ENCODE peak calls at places on chromosomes 13 and 19, in six cellular contexts. C, O, V, T, S and L are unnamed samples.

GRCh38 chr13:20492641-20493040 is 33.0 kb downstream of the CRYL1 start:
- DNase-seq in O (no peak), S (no peak), T (no peak), V (no peak), C (no peak), L (no peak)

GRCh38 chr13:18948664-18949488 is 232.7 kb downstream of the TUBA3C start:
- DNase-seq in T (no peak), S (no peak), O (peak), V (no peak), C (no peak), L (no peak)

GRCh38 chr13:107842562-107843180 is 372.7 kb downstream of the LIG4 start:
- DNase-seq in O (no peak), S (no peak), T (no peak), C (no peak), V (no peak), L (no peak)

GRCh38 chr19:6064016-6064702 is 46.1 kb downstream of the RFX2 start:
- DNase-seq in T (no peak), C (no peak), S (no peak), V (no peak), O (no peak), L (peak)

GRCh38 chr19:27758626-27759505 is 1454.1 kb downstream of the UQCRFS1 start:
- DNase-seq in O (no peak), C (no peak), V (no peak), T (no peak), S (no peak), L (no peak)

GRCh38 chr13:61142506-61142905 is 273.1 kb downstream of the PCDH20 start:
- DNase-seq in S (no peak), C (no peak), O (no peak), V (no peak), T (no peak), L (no peak)

GRCh38 chr19:55117063-55117635 is 288 bp downstream of the PPP1R12C start:
- DNase-seq in T (peak), C (peak), S (no peak), V (no peak), O (peak), L (peak)

GRCh38 chr19:16281743-16282142 is 42.9 kb upstream of the KLF2 start:
- DNase-seq in V (no peak), C (no peak), O (no peak), T (no peak), S (no peak), L (no peak)

GRCh38 chr19:27754700-27755099 is 1458.3 kb downstream of the UQCRFS1 start:
- DNase-seq in O (no peak), S (no peak), C (no peak), V (no peak), T (no peak), L (no peak)

GRCh38 chr19:11964858-11965645 is at the start of gene ZNF763:
- DNase-seq in S (peak), T (peak), O (peak), C (peak), V (peak), L (peak)

GRCh38 chr13:37475151-37475550 is 123.4 kb downstream of the POSTN start:
- DNase-seq in V (no peak), S (no peak), T (no peak), C (no peak), O (no peak), L (no peak)

GRCh38 chr19:10259162-10259905 is 7.3 kb downstream of the MRPL4 start:
- DNase-seq in V (peak), C (peak), T (peak), S (no peak), O (peak), L (peak)

GRCh38 chr19:29620931-29621351 is 14.9 kb downstream of the POP4 start:
- DNase-seq in S (no peak), T (no peak), C (no peak), V (no peak), O (peak), L (no peak)

GRCh38 chr13:44972956-44973581 is 16.2 kb downstream of the NUFIP1 start:
- DNase-seq in O (no peak), S (no peak), V (no peak), T (no peak), C (no peak), L (no peak)

DNA sequence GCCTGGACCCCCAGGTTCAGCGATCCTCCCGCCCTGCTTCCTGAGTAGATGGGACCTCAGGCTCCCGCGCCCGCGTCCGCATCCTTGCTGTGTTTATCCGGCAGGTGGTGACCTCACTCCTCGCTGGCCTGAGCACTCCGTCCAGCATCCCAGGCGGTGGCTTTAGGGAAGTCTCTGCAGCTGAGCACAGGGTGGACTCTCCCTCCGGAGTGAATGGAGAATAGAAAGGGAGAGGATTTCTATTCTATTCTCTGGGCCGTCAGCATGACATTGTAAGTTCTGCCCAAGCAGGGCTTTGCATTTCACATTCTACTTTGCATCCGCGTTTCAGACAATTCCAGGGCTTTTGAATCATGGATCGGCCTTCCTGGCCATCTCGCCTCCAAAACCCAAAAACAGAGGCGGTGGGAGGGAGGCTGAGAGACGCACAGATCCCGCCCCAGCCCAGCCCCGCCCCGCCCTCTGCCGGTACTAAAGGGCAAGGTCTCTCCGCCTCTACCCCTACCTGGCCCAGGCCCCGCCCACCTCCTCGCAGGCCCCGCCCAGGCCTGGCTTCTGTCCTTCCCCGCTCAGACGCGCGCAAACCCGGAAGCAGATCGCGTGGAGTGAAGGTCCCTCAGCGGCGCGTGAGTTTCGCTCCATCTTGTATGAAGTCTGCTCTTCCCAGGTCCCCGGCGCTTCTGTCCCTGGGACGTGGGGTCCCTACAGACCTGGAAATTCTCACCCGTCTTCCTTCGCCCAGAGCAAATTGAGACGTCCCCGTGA is at the start of gene ZNF525:
- DNase-seq in V (peak), S (peak), T (peak), C (peak), O (peak), L (peak)
- TF ChIP-seq CTCF in V (peak), S (peak), T (peak), C (peak), O (peak), L (peak)

GRCh38 chr19:800360-801029 is 3.2 kb downstream of the PTBP1 start:
- DNase-seq in S (no peak), T (no peak), O (no peak), V (no peak), C (peak), L (no peak)
- H3K4me3 ChIP-seq in S (peak), T (no peak), O (peak), V (peak), C (no peak), L (peak)

GRCh38 chr13:86933676-86934075 is 737.5 kb upstream of the SLITRK5 start:
- DNase-seq in T (no peak), S (no peak), V (no peak), O (no peak), C (no peak), L (no peak)
- TF ChIP-seq POLR2A in T (no peak), S (no peak), V (no peak), O (no peak), C (no peak), L (no peak)

GRCh38 chr19:35512831-35513230 is 618 bp downstream of the DMKN start:
- DNase-seq in T (no peak), C (no peak), S (no peak), O (no peak), V (no peak), L (no peak)

GRCh38 chr19:35511337-35511736 is 2.1 kb downstream of the DMKN start:
- DNase-seq in C (no peak), O (no peak), T (no peak), V (no peak), S (no peak), L (no peak)

GRCh38 chr19:35513231-35513974 is at the start of gene DMKN:
- DNase-seq in V (no peak), C (no peak), T (no peak), O (no peak), S (no peak), L (no peak)

GRCh38 chr19:35516310-35516709 is 2.9 kb upstream of the DMKN start:
- DNase-seq in T (no peak), V (no peak), O (no peak), S (no peak), C (no peak), L (no peak)

DNA sequence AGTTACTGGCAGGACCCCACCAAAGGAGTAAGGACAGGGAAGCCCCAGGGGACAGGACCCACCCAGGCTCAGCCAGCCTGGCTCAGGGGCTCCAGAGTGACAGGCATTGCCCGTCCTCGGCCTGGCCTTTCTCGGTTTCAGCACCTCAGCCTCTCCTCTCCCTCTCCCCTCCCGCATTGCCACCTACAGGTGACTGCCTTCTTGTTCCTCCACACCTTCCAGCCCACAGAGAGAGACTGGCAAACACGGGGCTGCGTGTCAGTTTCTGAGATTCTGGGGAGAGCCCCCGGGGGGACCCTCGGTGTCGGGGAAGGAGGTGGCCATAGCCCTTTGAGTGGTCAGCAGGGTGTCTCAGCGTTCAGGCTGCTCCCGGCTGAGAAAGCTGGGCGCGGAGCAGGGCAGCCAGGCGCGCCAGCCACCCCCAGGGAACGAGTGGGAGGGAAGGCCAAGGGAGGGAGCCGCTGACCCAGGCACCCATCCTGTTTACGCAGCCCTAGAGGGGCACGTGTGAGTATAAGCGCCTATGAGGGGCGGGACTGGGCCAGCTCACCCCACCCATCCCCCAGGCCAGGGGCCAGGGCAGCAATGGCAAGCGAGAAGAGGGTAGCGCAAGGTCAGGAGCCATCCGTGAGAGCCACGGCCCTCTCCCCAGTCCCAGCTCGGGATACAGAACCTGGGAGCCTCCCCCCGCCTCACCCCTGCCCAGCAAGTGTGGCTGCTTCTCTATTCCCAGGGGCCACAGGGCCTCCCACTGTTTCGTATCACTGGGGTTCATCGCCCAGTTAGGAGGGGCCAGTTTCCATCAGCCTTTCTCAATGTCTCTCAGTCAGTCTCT is 743 bp upstream of the DMKN start:
- DNase-seq in V (no peak), S (no peak), T (no peak), O (no peak), C (no peak), L (no peak)
- TF ChIP-seq CTCF in V (no peak), S (no peak), T (no peak), O (no peak), C (no peak), L (no peak)

GRCh38 chr13:114334305-114335053 is 20.2 kb downstream of the CHAMP1 start:
- DNase-seq in O (no peak), T (no peak), V (no peak), S (no peak), C (no peak), L (no peak)
- H3K4me3 ChIP-seq in O (peak), T (no peak), V (no peak), S (no peak), C (no peak), L (no peak)

DNA sequence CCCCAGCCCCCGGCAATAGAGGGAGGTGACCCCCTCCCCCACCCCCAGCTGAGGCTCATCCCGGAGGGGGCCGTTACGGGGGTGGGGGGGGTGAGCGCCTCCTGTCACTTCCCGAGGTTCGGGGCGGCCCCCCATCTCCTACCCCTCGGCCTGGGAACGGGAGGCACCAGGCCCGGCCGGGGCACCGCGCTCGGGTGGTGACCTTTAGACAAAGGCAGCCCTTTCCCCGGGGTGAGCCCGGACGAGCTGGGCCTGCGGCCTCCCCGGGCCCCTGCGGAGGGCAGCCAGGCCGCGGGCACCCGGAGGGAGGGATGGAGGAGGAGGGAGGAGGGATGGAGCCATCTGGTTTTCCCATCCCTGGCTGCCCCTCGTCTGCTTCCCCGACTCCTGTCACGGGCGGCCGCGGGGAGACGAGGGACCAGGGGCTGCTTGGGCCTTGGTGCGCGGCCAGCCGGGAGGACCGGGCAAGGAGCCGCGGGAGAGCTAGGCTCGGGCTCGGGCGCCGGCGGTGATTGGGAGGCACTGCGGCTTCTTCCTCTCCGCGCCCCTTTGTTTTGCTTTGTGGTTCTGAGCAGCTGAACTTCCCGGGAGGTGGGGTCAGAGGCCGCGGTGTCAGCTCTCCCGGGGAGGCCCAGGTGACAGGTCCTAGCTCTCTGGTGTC is 1.1 kb downstream of the BICRA start:
- DNase-seq in T (peak), V (no peak), O (peak), C (peak), S (no peak), L (peak)
- TF ChIP-seq POLR2A in T (no peak), V (no peak), O (no peak), C (no peak), S (no peak), L (no peak)

DNA sequence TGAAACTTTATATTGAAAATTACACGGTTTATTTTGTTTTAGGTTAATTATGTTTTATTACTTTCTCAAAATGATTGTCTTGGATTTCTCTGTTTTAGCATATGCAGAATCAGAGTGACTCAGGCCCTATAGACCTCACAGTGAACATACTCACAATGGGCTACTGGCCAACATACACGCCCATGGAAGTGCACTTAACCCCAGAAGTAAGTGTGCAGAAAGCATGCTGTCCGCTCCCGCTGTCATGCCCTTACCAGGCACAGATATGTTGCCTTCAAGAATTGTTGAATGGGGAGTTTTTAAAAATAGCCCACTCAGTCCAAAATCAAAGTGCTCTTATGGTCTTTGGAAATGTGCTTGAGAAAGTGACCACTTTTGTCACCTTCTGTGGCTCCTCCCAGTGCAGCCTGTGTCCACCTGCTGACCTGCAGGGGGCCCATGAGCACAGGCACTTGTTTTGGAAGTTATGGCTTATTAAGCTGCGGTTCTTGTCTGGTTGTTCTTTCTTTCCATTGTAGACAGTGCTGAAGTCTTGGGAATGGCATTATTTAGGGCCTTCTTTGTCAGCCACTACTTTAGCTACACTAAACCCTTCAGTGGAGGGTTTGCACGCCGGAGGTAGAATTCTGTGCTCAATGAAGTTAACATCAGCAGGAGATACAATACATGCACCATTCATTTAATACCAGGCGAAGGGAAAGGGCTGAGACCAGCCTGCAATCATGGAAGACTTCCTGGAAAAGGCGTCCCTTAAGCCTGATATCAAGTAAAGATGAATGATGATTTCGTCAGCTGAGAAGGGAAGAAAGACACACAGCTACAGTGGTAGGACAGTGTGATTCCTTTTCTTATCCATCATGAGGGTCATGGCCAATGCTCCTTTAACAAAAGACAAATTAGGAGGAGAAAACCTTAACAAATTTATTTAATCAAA is 36.7 kb downstream of the CUL4A start:
- DNase-seq in V (no peak), T (no peak), S (no peak), C (no peak), O (no peak), L (no peak)
- TF ChIP-seq CTCF in V (no peak), T (no peak), S (no peak), C (no peak), O (no peak), L (no peak)

GRCh38 chr13:30565658-30566057 is 52.1 kb upstream of the USPL1 start:
- DNase-seq in C (no peak), O (no peak), S (no peak), T (no peak), V (no peak), L (no peak)
- H3K4me3 ChIP-seq in C (no peak), O (no peak), S (no peak), T (no peak), V (no peak), L (no peak)